ENCODE peak calls at places on chromosomes 2 and 18, in four cellular contexts. F is SK-N-SH; N is aorta; H is activated naive CD4-positive, alpha-beta T cell treated with anti-CD3 and anti-CD28 coated beads, Interleukin-2, amount 50 U/mL, for 72 hours. E is an unnamed sample.

GRCh38 chr2:17331636-17332035 is 186.6 kb downstream of the RAD51AP2 start:
- DNase-seq in N (no peak), H (no peak), F (no peak), E (no peak)

GRCh38 chr18:35458677-35459441 is 38.9 kb downstream of the INO80C start:
- DNase-seq in H (no peak), F (no peak), N (peak), E (no peak)

GRCh38 chr2:173205375-173205774 is 129.7 kb downstream of the MAP3K20 start:
- DNase-seq in F (no peak), N (peak), H (no peak), E (no peak)

GRCh38 chr2:47819834-47820233 is 36.9 kb downstream of the MSH6 start:
- DNase-seq in F (no peak), N (no peak), H (no peak), E (no peak)

GRCh38 chr18:78901923-78902794 is 77.5 kb upstream of the SALL3 start:
- DNase-seq in H (no peak), N (no peak), F (no peak), E (no peak)

GRCh38 chr2:236536727-236537398 is 32.8 kb upstream of the ACKR3 start:
- DNase-seq in N (no peak), F (no peak), H (peak), E (no peak)

GRCh38 chr2:127508621-127509034 is 17.7 kb downstream of the IWS1 start:
- DNase-seq in H (no peak), N (peak), F (peak), E (no peak)

GRCh38 chr2:215619022-215619958 is 183.4 kb upstream of the FN1 start:
- DNase-seq in N (no peak), F (peak), H (no peak), E (peak)

GRCh38 chr2:98412751-98413445 is 31.8 kb upstream of the INPP4A start:
- DNase-seq in F (peak), H (peak), N (no peak), E (peak)

GRCh38 chr2:191218292-191218898 is 26.8 kb upstream of the MYO1B start:
- DNase-seq in H (peak), F (peak), N (no peak), E (peak)

GRCh38 chr2:67394734-67395133 is 2.4 kb upstream of the ETAA1 start:
- DNase-seq in N (no peak), F (no peak), H (no peak), E (no peak)

E was measured in NCI-H1930.